ENCODE peak calls at places on chromosomes 5 and 9, in six cellular contexts. V is fibroblast of the aortic adventitia, S is heart left ventricle, X is fibroblast of villous mesenchyme, I is IMR-90, A is spleen. E is an unnamed sample.

GRCh38 chr5:139391570-139392323 is 2.0 kb upstream of the MZB1 start:
- DNase-seq in V (no peak), S (no peak), X (no peak), I (peak; percentile 28), A (no peak), E (no peak)

GRCh38 chr9:106560540-106560939 is 302.4 kb upstream of the ZNF462 start:
- DNase-seq in V (no peak), S (no peak), X (no peak), I (no peak), A (no peak), E (no peak)

GRCh38 chr9:103530934-103531333 is 535.8 kb downstream of the CYLC2 start:
- DNase-seq in V (no peak), S (no peak), X (no peak), I (no peak), A (no peak), E (no peak)

GRCh38 chr5:178667109-178667508 is 40.3 kb upstream of the CLK4 start:
- DNase-seq in V (no peak), S (no peak), X (no peak), I (no peak), A (no peak), E (no peak)

GRCh38 chr5:548256-548655 is 24.0 kb upstream of the SLC9A3 start:
- DNase-seq in V (no peak), S (no peak), X (no peak), I (peak; percentile 19), A (peak; percentile 74), E (peak; percentile 15)

GRCh38 chr5:52693279-52693678 is 94.4 kb upstream of the ITGA1 start:
- DNase-seq in V (peak; percentile 59), S (peak; percentile 46), X (peak; percentile 57), I (peak; percentile 45), A (peak; percentile 75), E (peak; percentile 54)

GRCh38 chr9:7597716-7598115 is 201.9 kb downstream of the DMAC1 start:
- DNase-seq in V (no peak), S (no peak), X (no peak), I (no peak), A (no peak), E (no peak)

GRCh38 chr5:64954518-64954917 is 185.8 kb downstream of the CWC27 start:
- DNase-seq in V (no peak), S (no peak), X (no peak), I (no peak), A (no peak), E (no peak)

GRCh38 chr9:118426772-118427171 is 722.6 kb downstream of the TLR4 start:
- DNase-seq in V (no peak), S (no peak), X (no peak), I (no peak), A (no peak), E (no peak)

GRCh38 chr5:96177303-96177869 is 215.7 kb upstream of the ELL2 start:
- DNase-seq in V (peak; percentile 97), S (no peak), X (peak; percentile 78), I (peak; percentile 91), A (no peak), E (peak; percentile 67)

GRCh38 chr5:67795781-67796477 is 419.6 kb upstream of the PIK3R1 start:
- DNase-seq in V (peak; percentile 75), S (no peak), X (peak; percentile 33), I (no peak), A (no peak), E (no peak)

GRCh38 chr5:67792891-67793290 is 422.7 kb upstream of the PIK3R1 start:
- DNase-seq in V (peak; percentile 49), S (peak; percentile 48), X (no peak), I (no peak), A (no peak), E (peak; percentile 24)

GRCh38 chr5:67793418-67793817 is 422.1 kb upstream of the PIK3R1 start:
- DNase-seq in V (no peak), S (no peak), X (no peak), I (no peak), A (no peak), E (no peak)

GRCh38 chr5:67793966-67794365 is 421.6 kb upstream of the PIK3R1 start:
- DNase-seq in V (no peak), S (no peak), X (no peak), I (no peak), A (no peak), E (no peak)

GRCh38 chr5:67790390-67790789 is 425.2 kb upstream of the PIK3R1 start:
- DNase-seq in V (no peak), S (no peak), X (no peak), I (no peak), A (no peak), E (no peak)
- TF ChIP-seq CTCF in V (no peak), S (no peak), X (no peak), I (no peak), A (no peak), E (no peak)

DNA sequence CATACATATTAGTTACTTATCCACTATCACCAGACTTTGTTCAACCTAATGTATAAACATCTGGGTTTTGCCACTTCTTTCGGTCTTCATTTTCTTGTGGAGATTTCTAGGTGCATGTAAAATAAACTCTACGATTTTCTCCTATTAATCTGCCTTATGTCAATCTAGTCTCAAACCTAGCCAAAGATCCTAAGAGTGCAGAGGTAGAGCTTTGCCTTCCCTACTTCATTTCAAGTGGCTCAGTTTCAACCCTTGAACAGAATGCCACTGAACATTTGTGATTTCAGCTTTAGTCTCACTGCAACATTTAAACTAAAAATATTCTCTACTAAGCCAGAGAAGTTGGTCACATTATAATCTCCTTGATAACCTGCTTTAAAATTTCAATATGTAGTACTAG is 94.0 kb downstream of the EDIL3 start:
- DNase-seq in V (no peak), S (no peak), X (no peak), I (no peak), A (no peak), E (no peak)
- H3K4me3 ChIP-seq in V (no peak overlapping the region), S (no peak overlapping the region), X (no peak overlapping the region), I (no peak overlapping the region), A (no peak overlapping the region), E (no peak overlapping the region)

GRCh38 chr9:31839273-31839672 is 545.2 kb upstream of the ACO1 start:
- DNase-seq in V (no peak), S (no peak), X (peak; percentile 12), I (no peak), A (no peak), E (no peak)
- TF ChIP-seq CTCF in V (no peak), S (no peak), X (peak; percentile 17), I (no peak), A (no peak), E (no peak)

DNA sequence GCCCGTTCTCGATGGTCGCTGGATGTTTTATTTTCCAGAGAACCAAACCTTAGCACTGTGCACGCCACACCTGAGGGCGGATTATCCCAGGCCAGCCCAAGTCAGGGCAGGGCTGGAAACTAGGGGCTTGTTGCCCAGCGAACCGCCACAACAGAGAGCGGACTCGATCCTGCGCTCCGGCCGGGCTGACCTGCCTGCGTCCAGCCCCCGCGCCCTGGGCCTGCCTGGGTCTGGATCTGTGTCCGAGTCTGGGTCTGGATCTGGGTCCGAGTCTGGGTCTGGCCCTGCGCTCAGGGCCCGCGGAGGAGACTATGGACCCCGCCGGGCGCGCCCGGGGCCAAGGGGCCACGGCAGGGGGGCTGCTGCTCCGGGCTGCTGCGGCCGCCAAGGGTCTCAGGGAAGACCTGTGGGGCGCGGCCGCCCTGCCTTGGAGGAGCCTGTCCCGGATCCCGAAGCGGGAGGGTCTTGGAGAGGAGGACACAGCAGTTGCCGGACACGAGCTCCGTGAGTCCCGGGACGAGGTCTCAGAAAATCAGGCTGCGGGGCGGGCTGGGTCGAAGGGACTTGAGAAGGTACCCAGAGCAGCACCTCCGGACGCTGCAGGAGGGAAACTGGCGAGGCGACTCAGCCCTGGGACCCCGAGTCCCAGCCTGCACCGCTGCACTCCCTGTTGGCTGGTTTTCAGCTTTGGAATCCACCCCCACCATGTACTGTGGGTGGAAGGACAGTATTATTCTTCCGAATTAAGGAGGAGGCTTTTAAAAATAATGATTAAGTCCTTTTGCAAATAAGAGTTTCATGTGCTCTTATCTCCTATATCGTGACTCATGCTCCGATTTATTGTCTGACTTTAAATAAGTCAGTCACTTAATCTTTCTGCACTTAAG is at the start of gene ANKDD1B:
- DNase-seq in V (peak; percentile 77), S (peak; percentile 23), X (peak; percentile 69), I (peak; percentile 65), A (peak; percentile 78), E (no peak)
- H3K4me3 ChIP-seq in V (peak within 1 kb of the TSS; percentile 48), S (peak within 1 kb of the TSS; percentile 56), X (peak within 1 kb of the TSS; percentile 57), I (peak within 1 kb of the TSS; percentile 40), A (peak within 1 kb of the TSS; percentile 20), E (peak within 1 kb of the TSS; percentile 61)

GRCh38 chr5:25009063-25009462 is 364.3 kb upstream of the CDH10 start:
- DNase-seq in V (no peak), S (no peak), X (no peak), I (no peak), A (no peak), E (no peak)

DNA sequence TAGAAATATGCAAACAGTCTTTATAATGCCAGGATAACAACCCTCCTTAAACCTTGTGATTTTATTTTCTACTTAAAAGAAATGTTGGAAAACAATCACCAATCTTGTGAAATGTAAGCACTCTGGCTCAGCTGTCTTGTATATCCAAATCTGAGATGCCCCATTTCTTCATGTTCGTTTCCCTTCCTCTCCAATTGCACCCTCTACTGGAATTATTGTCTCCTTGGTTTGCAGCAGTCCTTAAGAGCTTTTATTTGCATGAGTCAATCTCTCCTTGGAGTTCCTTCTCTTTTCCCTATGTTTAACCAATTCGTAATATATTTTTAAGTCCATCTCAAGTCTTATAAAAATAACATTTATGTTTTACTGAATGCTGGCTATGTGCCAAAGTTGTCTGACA is 362.0 kb upstream of the CDH10 start:
- DNase-seq in V (peak; percentile 3), S (no peak), X (peak; percentile 0), I (no peak), A (no peak), E (peak; percentile 83)
- TF ChIP-seq CTCF in V (no peak), S (no peak), X (no peak), I (no peak), A (no peak), E (peak; percentile 76)